ENCODE peak calls at places on chromosomes 4 and X, in ten cellular contexts. One of them, this sample, is unnamed.

GRCh38 chr4:152257601-152258066 is 278.3 kb downstream of the FBXW7 start:
- DNase-seq in activated CD8-positive, alpha-beta T cell treated with anti-CD3 and anti-CD28 coated beads for 36 hours: no peak
- DNase-seq in cardiac fibroblast: peak; percentile 35
- DNase-seq in endothelial cell of umbilical vein: peak; percentile 62
- DNase-seq in HFFc6: peak; percentile 49
- DNase-seq in type B pancreatic cell: no peak
- DNase-seq in NB4: no peak
- DNase-seq in A549: no peak
- DNase-seq in bronchial epithelial cell: peak; percentile 70
- DNase-seq in progenitor cell of endocrine pancreas: no peak
- DNase-seq in this sample: no peak

GRCh38 chr4:135434936-135435335 is 1233.3 kb upstream of the PABPC4L start:
- DNase-seq in bronchial epithelial cell: peak; percentile 30
- DNase-seq in cardiac fibroblast: no peak
- DNase-seq in endothelial cell of umbilical vein: no peak
- DNase-seq in activated CD8-positive, alpha-beta T cell treated with anti-CD3 and anti-CD28 coated beads for 36 hours: no peak
- DNase-seq in NB4: no peak
- DNase-seq in progenitor cell of endocrine pancreas: no peak
- DNase-seq in type B pancreatic cell: no peak
- DNase-seq in A549: no peak
- DNase-seq in HFFc6: peak; percentile 94
- DNase-seq in this sample: no peak

GRCh38 chrX:39894626-39895025 is 203.1 kb downstream of the BCOR start:
- DNase-seq in cardiac fibroblast: no peak
- DNase-seq in activated CD8-positive, alpha-beta T cell treated with anti-CD3 and anti-CD28 coated beads for 36 hours: no peak
- DNase-seq in endothelial cell of umbilical vein: no peak
- DNase-seq in progenitor cell of endocrine pancreas: no peak
- DNase-seq in A549: peak; percentile 16
- DNase-seq in bronchial epithelial cell: no peak
- DNase-seq in type B pancreatic cell: no peak
- DNase-seq in HFFc6: no peak
- DNase-seq in NB4: no peak
- DNase-seq in this sample: no peak

GRCh38 chrX:48025561-48025960 is 18.8 kb downstream of the SPACA5 start:
- DNase-seq in A549: peak; percentile 72
- DNase-seq in NB4: peak; percentile 79
- DNase-seq in endothelial cell of umbilical vein: peak; percentile 63
- DNase-seq in activated CD8-positive, alpha-beta T cell treated with anti-CD3 and anti-CD28 coated beads for 36 hours: peak; percentile 51
- DNase-seq in bronchial epithelial cell: peak; percentile 48
- DNase-seq in HFFc6: peak; percentile 34
- DNase-seq in progenitor cell of endocrine pancreas: no peak
- DNase-seq in cardiac fibroblast: peak; percentile 77
- DNase-seq in type B pancreatic cell: no peak
- DNase-seq in this sample: no peak

GRCh38 chrX:148960060-148960459 is 459.6 kb downstream of the AFF2 start:
- DNase-seq in NB4: no peak
- DNase-seq in progenitor cell of endocrine pancreas: no peak
- DNase-seq in A549: no peak
- DNase-seq in bronchial epithelial cell: peak; percentile 58
- DNase-seq in cardiac fibroblast: peak; percentile 54
- DNase-seq in type B pancreatic cell: no peak
- DNase-seq in HFFc6: no peak
- DNase-seq in activated CD8-positive, alpha-beta T cell treated with anti-CD3 and anti-CD28 coated beads for 36 hours: no peak
- DNase-seq in endothelial cell of umbilical vein: peak; percentile 1
- DNase-seq in this sample: no peak

GRCh38 chrX:47502591-47503222 is 19.7 kb upstream of the ZNF41 start:
- DNase-seq in progenitor cell of endocrine pancreas: no peak
- DNase-seq in activated CD8-positive, alpha-beta T cell treated with anti-CD3 and anti-CD28 coated beads for 36 hours: no peak
- DNase-seq in A549: no peak
- DNase-seq in NB4: no peak
- DNase-seq in HFFc6: peak; percentile 45
- DNase-seq in bronchial epithelial cell: no peak
- DNase-seq in cardiac fibroblast: peak; percentile 81
- DNase-seq in type B pancreatic cell: no peak
- DNase-seq in endothelial cell of umbilical vein: no peak
- DNase-seq in this sample: peak; percentile 40

GRCh38 chr4:39134674-39135073 is 47.7 kb upstream of the WDR19 start:
- DNase-seq in A549: no peak
- DNase-seq in type B pancreatic cell: no peak
- DNase-seq in activated CD8-positive, alpha-beta T cell treated with anti-CD3 and anti-CD28 coated beads for 36 hours: no peak
- DNase-seq in cardiac fibroblast: no peak
- DNase-seq in progenitor cell of endocrine pancreas: no peak
- DNase-seq in endothelial cell of umbilical vein: peak; percentile 16
- DNase-seq in NB4: no peak
- DNase-seq in bronchial epithelial cell: no peak
- DNase-seq in HFFc6: no peak
- DNase-seq in this sample: no peak

GRCh38 chr4:14218641-14219040 is 591.1 kb upstream of the BOD1L1 start:
- DNase-seq in endothelial cell of umbilical vein: no peak
- DNase-seq in activated CD8-positive, alpha-beta T cell treated with anti-CD3 and anti-CD28 coated beads for 36 hours: no peak
- DNase-seq in HFFc6: no peak
- DNase-seq in type B pancreatic cell: no peak
- DNase-seq in NB4: no peak
- DNase-seq in bronchial epithelial cell: peak; percentile 7
- DNase-seq in progenitor cell of endocrine pancreas: no peak
- DNase-seq in cardiac fibroblast: no peak
- DNase-seq in A549: no peak
- DNase-seq in this sample: no peak

GRCh38 chr4:4289575-4289929 is 402 bp downstream of the LYAR start:
- DNase-seq in endothelial cell of umbilical vein: no peak
- DNase-seq in HFFc6: peak; percentile 25
- DNase-seq in A549: no peak
- DNase-seq in NB4: no peak
- DNase-seq in bronchial epithelial cell: peak; percentile 20
- DNase-seq in progenitor cell of endocrine pancreas: no peak
- DNase-seq in activated CD8-positive, alpha-beta T cell treated with anti-CD3 and anti-CD28 coated beads for 36 hours: peak; percentile 11
- DNase-seq in type B pancreatic cell: no peak
- DNase-seq in cardiac fibroblast: peak; percentile 46
- DNase-seq in this sample: no peak

GRCh38 chr4:168998596-168998995 is 11.5 kb downstream of the CBR4 start:
- DNase-seq in NB4: no peak
- DNase-seq in activated CD8-positive, alpha-beta T cell treated with anti-CD3 and anti-CD28 coated beads for 36 hours: no peak
- DNase-seq in endothelial cell of umbilical vein: no peak
- DNase-seq in A549: no peak
- DNase-seq in progenitor cell of endocrine pancreas: no peak
- DNase-seq in cardiac fibroblast: no peak
- DNase-seq in HFFc6: no peak
- DNase-seq in type B pancreatic cell: no peak
- DNase-seq in bronchial epithelial cell: no peak
- DNase-seq in this sample: no peak

GRCh38 chr4:148162554-148162953 is 279.7 kb downstream of the NR3C2 start:
- DNase-seq in NB4: no peak
- DNase-seq in endothelial cell of umbilical vein: no peak
- DNase-seq in A549: no peak
- DNase-seq in bronchial epithelial cell: no peak
- DNase-seq in HFFc6: no peak
- DNase-seq in progenitor cell of endocrine pancreas: no peak
- DNase-seq in cardiac fibroblast: no peak
- DNase-seq in activated CD8-positive, alpha-beta T cell treated with anti-CD3 and anti-CD28 coated beads for 36 hours: no peak
- DNase-seq in type B pancreatic cell: no peak
- DNase-seq in this sample: no peak

GRCh38 chrX:139739138-139739537 is 31.2 kb upstream of the MCF2 start:
- DNase-seq in activated CD8-positive, alpha-beta T cell treated with anti-CD3 and anti-CD28 coated beads for 36 hours: peak; percentile 53
- DNase-seq in A549: no peak
- DNase-seq in NB4: no peak
- DNase-seq in HFFc6: peak; percentile 63
- DNase-seq in progenitor cell of endocrine pancreas: no peak
- DNase-seq in endothelial cell of umbilical vein: peak; percentile 44
- DNase-seq in type B pancreatic cell: no peak
- DNase-seq in cardiac fibroblast: peak; percentile 73
- DNase-seq in bronchial epithelial cell: peak; percentile 67
- DNase-seq in this sample: no peak

GRCh38 chr4:113292371-113293042 is 243.1 kb downstream of the ANK2 start:
- DNase-seq in A549: no peak
- DNase-seq in NB4: no peak
- DNase-seq in bronchial epithelial cell: no peak
- DNase-seq in cardiac fibroblast: no peak
- DNase-seq in HFFc6: no peak
- DNase-seq in type B pancreatic cell: no peak
- DNase-seq in activated CD8-positive, alpha-beta T cell treated with anti-CD3 and anti-CD28 coated beads for 36 hours: no peak
- DNase-seq in endothelial cell of umbilical vein: no peak
- DNase-seq in progenitor cell of endocrine pancreas: no peak
- DNase-seq in this sample: no peak

GRCh38 chr4:184052616-184053015 is 147.5 kb downstream of the STOX2 start:
- DNase-seq in endothelial cell of umbilical vein: no peak
- DNase-seq in activated CD8-positive, alpha-beta T cell treated with anti-CD3 and anti-CD28 coated beads for 36 hours: no peak
- DNase-seq in type B pancreatic cell: no peak
- DNase-seq in bronchial epithelial cell: no peak
- DNase-seq in A549: no peak
- DNase-seq in HFFc6: no peak
- DNase-seq in NB4: no peak
- DNase-seq in progenitor cell of endocrine pancreas: no peak
- DNase-seq in cardiac fibroblast: no peak
- DNase-seq in this sample: no peak

GRCh38 chr4:156829194-156829593 is 142.4 kb downstream of the PDGFC start:
- DNase-seq in HFFc6: no peak
- DNase-seq in A549: no peak
- DNase-seq in type B pancreatic cell: no peak
- DNase-seq in NB4: no peak
- DNase-seq in bronchial epithelial cell: peak; percentile 13
- DNase-seq in endothelial cell of umbilical vein: peak; percentile 40
- DNase-seq in activated CD8-positive, alpha-beta T cell treated with anti-CD3 and anti-CD28 coated beads for 36 hours: no peak
- DNase-seq in progenitor cell of endocrine pancreas: no peak
- DNase-seq in cardiac fibroblast: peak; percentile 83
- DNase-seq in this sample: no peak

GRCh38 chr4:131584587-131584986 is 1564.5 kb upstream of the PCDH10 start:
- DNase-seq in endothelial cell of umbilical vein: no peak
- DNase-seq in activated CD8-positive, alpha-beta T cell treated with anti-CD3 and anti-CD28 coated beads for 36 hours: no peak
- DNase-seq in cardiac fibroblast: no peak
- DNase-seq in bronchial epithelial cell: peak; percentile 99
- DNase-seq in progenitor cell of endocrine pancreas: no peak
- DNase-seq in type B pancreatic cell: no peak
- DNase-seq in HFFc6: no peak
- DNase-seq in A549: no peak
- DNase-seq in NB4: no peak
- DNase-seq in this sample: no peak

GRCh38 chr4:25861951-25862410 is 807 bp downstream of the SEL1L3 start:
- DNase-seq in bronchial epithelial cell: peak; percentile 41
- DNase-seq in endothelial cell of umbilical vein: no peak
- DNase-seq in cardiac fibroblast: peak; percentile 60
- DNase-seq in type B pancreatic cell: no peak
- DNase-seq in HFFc6: no peak
- DNase-seq in NB4: peak; percentile 74
- DNase-seq in A549: peak; percentile 32
- DNase-seq in activated CD8-positive, alpha-beta T cell treated with anti-CD3 and anti-CD28 coated beads for 36 hours: peak; percentile 62
- DNase-seq in progenitor cell of endocrine pancreas: no peak
- DNase-seq in this sample: no peak

GRCh38 chr4:47468686-47469365 is 5.3 kb upstream of the COMMD8 start:
- DNase-seq in A549: no peak
- DNase-seq in cardiac fibroblast: peak; percentile 31
- DNase-seq in bronchial epithelial cell: no peak
- DNase-seq in activated CD8-positive, alpha-beta T cell treated with anti-CD3 and anti-CD28 coated beads for 36 hours: no peak
- DNase-seq in progenitor cell of endocrine pancreas: no peak
- DNase-seq in NB4: no peak
- DNase-seq in type B pancreatic cell: no peak
- DNase-seq in HFFc6: peak; percentile 14
- DNase-seq in endothelial cell of umbilical vein: no peak
- DNase-seq in this sample: no peak

GRCh38 chrX:42746606-42747005 is 31.4 kb downstream of the PPP1R2C start:
- DNase-seq in activated CD8-positive, alpha-beta T cell treated with anti-CD3 and anti-CD28 coated beads for 36 hours: no peak
- DNase-seq in NB4: peak; percentile 25
- DNase-seq in endothelial cell of umbilical vein: peak; percentile 86
- DNase-seq in HFFc6: no peak
- DNase-seq in bronchial epithelial cell: peak; percentile 76
- DNase-seq in progenitor cell of endocrine pancreas: no peak
- DNase-seq in type B pancreatic cell: no peak
- DNase-seq in A549: no peak
- DNase-seq in cardiac fibroblast: peak; percentile 86
- DNase-seq in this sample: no peak

GRCh38 chr4:172202480-172203076 is 389.4 kb downstream of the GALNTL6 start:
- DNase-seq in cardiac fibroblast: peak; percentile 36
- DNase-seq in bronchial epithelial cell: peak; percentile 42
- DNase-seq in NB4: peak; percentile 46
- DNase-seq in endothelial cell of umbilical vein: peak; percentile 17
- DNase-seq in type B pancreatic cell: no peak
- DNase-seq in HFFc6: peak; percentile 17
- DNase-seq in A549: peak; percentile 59
- DNase-seq in activated CD8-positive, alpha-beta T cell treated with anti-CD3 and anti-CD28 coated beads for 36 hours: no peak
- DNase-seq in progenitor cell of endocrine pancreas: no peak
- DNase-seq in this sample: no peak
- TF ChIP-seq CTCF in cardiac fibroblast: peak; percentile 48
- TF ChIP-seq CTCF in bronchial epithelial cell: peak; percentile 36
- TF ChIP-seq CTCF in NB4: peak; percentile 26
- TF ChIP-seq CTCF in endothelial cell of umbilical vein: peak; percentile 19
- TF ChIP-seq CTCF in type B pancreatic cell: peak; percentile 86
- TF ChIP-seq CTCF in HFFc6: peak; percentile 88
- TF ChIP-seq CTCF in A549: peak; percentile 67
- TF ChIP-seq CTCF in activated CD8-positive, alpha-beta T cell treated with anti-CD3 and anti-CD28 coated beads for 36 hours: peak; percentile 33
- TF ChIP-seq CTCF in progenitor cell of endocrine pancreas: peak; percentile 78
- TF ChIP-seq CTCF in this sample: peak; percentile 79

GRCh38 chr4:1970926-1971325 is 37.8 kb downstream of the NELFA start:
- DNase-seq in cardiac fibroblast: no peak
- DNase-seq in A549: no peak
- DNase-seq in NB4: no peak
- DNase-seq in type B pancreatic cell: no peak
- DNase-seq in bronchial epithelial cell: no peak
- DNase-seq in endothelial cell of umbilical vein: no peak
- DNase-seq in progenitor cell of endocrine pancreas: no peak
- DNase-seq in HFFc6: no peak
- DNase-seq in activated CD8-positive, alpha-beta T cell treated with anti-CD3 and anti-CD28 coated beads for 36 hours: no peak
- DNase-seq in this sample: no peak
- TF ChIP-seq CTCF in cardiac fibroblast: no peak
- TF ChIP-seq CTCF in A549: no peak
- TF ChIP-seq CTCF in NB4: no peak
- TF ChIP-seq CTCF in type B pancreatic cell: no peak
- TF ChIP-seq CTCF in bronchial epithelial cell: no peak
- TF ChIP-seq CTCF in endothelial cell of umbilical vein: no peak
- TF ChIP-seq CTCF in progenitor cell of endocrine pancreas: no peak
- TF ChIP-seq CTCF in HFFc6: no peak
- TF ChIP-seq CTCF in activated CD8-positive, alpha-beta T cell treated with anti-CD3 and anti-CD28 coated beads for 36 hours: no peak
- TF ChIP-seq CTCF in this sample: no peak

DNA sequence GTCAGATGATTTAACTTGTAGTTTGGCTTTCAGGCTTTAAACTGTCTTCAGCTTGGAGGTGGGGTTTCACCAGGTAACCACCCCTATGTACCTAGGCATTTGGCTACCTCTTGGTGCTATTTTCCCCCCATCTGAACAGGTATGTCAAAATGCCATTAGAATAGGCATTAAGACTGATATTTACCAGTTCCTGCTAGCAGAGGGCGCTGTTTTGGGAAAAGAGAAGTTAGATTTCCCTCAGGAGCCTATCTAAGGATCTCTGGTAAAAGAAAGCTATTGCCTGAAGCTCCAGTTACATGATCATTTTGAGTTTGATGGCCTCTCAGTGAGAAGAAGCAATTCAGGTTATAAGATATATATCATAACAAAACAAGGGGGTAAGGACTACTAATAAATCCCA is 879.1 kb downstream of the SH3BGRL start:
- DNase-seq in HFFc6: no peak
- DNase-seq in endothelial cell of umbilical vein: no peak
- DNase-seq in type B pancreatic cell: no peak
- DNase-seq in progenitor cell of endocrine pancreas: no peak
- DNase-seq in NB4: peak; percentile 0
- DNase-seq in bronchial epithelial cell: no peak
- DNase-seq in activated CD8-positive, alpha-beta T cell treated with anti-CD3 and anti-CD28 coated beads for 36 hours: no peak
- DNase-seq in cardiac fibroblast: no peak
- DNase-seq in A549: no peak
- DNase-seq in this sample: no peak
- TF ChIP-seq CTCF in HFFc6: no peak
- TF ChIP-seq CTCF in endothelial cell of umbilical vein: no peak
- TF ChIP-seq CTCF in type B pancreatic cell: peak; percentile 38
- TF ChIP-seq CTCF in progenitor cell of endocrine pancreas: no peak
- TF ChIP-seq CTCF in NB4: no peak
- TF ChIP-seq CTCF in bronchial epithelial cell: no peak
- TF ChIP-seq CTCF in activated CD8-positive, alpha-beta T cell treated with anti-CD3 and anti-CD28 coated beads for 36 hours: no peak
- TF ChIP-seq CTCF in cardiac fibroblast: no peak
- TF ChIP-seq CTCF in A549: no peak
- TF ChIP-seq CTCF in this sample: no peak

GRCh38 chrX:122777766-122778165 is 406.3 kb upstream of the GRIA3 start:
- DNase-seq in type B pancreatic cell: no peak
- DNase-seq in HFFc6: no peak
- DNase-seq in progenitor cell of endocrine pancreas: no peak
- DNase-seq in activated CD8-positive, alpha-beta T cell treated with anti-CD3 and anti-CD28 coated beads for 36 hours: no peak
- DNase-seq in A549: no peak
- DNase-seq in NB4: peak; percentile 6
- DNase-seq in bronchial epithelial cell: peak; percentile 3
- DNase-seq in endothelial cell of umbilical vein: no peak
- DNase-seq in cardiac fibroblast: peak; percentile 4
- DNase-seq in this sample: no peak
- TF ChIP-seq CTCF in type B pancreatic cell: no peak
- TF ChIP-seq CTCF in HFFc6: peak; percentile 21
- TF ChIP-seq CTCF in progenitor cell of endocrine pancreas: no peak
- TF ChIP-seq CTCF in activated CD8-positive, alpha-beta T cell treated with anti-CD3 and anti-CD28 coated beads for 36 hours: no peak
- TF ChIP-seq CTCF in A549: no peak
- TF ChIP-seq CTCF in NB4: peak; percentile 2
- TF ChIP-seq CTCF in bronchial epithelial cell: no peak
- TF ChIP-seq CTCF in endothelial cell of umbilical vein: no peak
- TF ChIP-seq CTCF in cardiac fibroblast: no peak
- TF ChIP-seq CTCF in this sample: no peak

This sample was measured in osteocyte.